ENCODE peak calls at places on chromosomes 6 and 20, in ten cellular contexts. I is vagina, L is endodermal cell, O is IMR-90, T is H1, S is upper lobe of right lung, Z is ovary, N is heart left ventricle, F is pancreas, Q is psoas muscle. M is an unnamed sample. For H3K4me1, the result is how much of the 10 kb centered on the place peaks cover.

GRCh38 chr20:53179749-53180148 is 207.6 kb downstream of the TSHZ2 start:
- DNase-seq in T (no peak), S (no peak), I (no peak), L (no peak), O (no peak), N (no peak), Q (no peak), Z (no peak), F (no peak), M (no peak)

GRCh38 chr20:60057123-60057865 is 99.1 kb downstream of the CDH26 start:
- DNase-seq in Q (peak), I (peak), O (peak), S (no peak), F (peak), L (peak), T (peak), N (peak), Z (peak), M (peak)

GRCh38 chr20:52859156-52859887 is 112.8 kb upstream of the TSHZ2 start:
- DNase-seq in S (no peak), Z (no peak), T (no peak), I (no peak), N (no peak), L (peak), Q (peak), O (no peak), F (peak), M (no peak)

GRCh38 chr20:19964289-19965263 is 52.6 kb upstream of the NAA20 start:
- DNase-seq in L (no peak), T (no peak), I (no peak), F (peak), O (peak), S (no peak), N (peak), Q (peak), Z (peak), M (peak)

GRCh38 chr6:155397172-155397705 is 58.4 kb downstream of the NOX3 start:
- DNase-seq in I (no peak), N (no peak), O (no peak), Z (no peak), L (no peak), T (no peak), Q (no peak), S (no peak), F (no peak), M (no peak)

GRCh38 chr6:76742919-76743318 is 670.5 kb upstream of the IMPG1 start:
- DNase-seq in T (no peak), O (no peak), F (no peak), N (no peak), S (no peak), Q (no peak), Z (no peak), I (no peak), L (no peak), M (no peak)

GRCh38 chr6:5634525-5634924 is 372.2 kb downstream of the NRN1 start:
- DNase-seq in L (no peak), Q (no peak), O (peak), N (no peak), I (no peak), Z (no peak), T (no peak), S (no peak), F (no peak), M (no peak)

GRCh38 chr20:5806457-5807263 is 56.5 kb downstream of the SHLD1 start:
- DNase-seq in Z (no peak), Q (no peak), N (no peak), O (no peak), L (peak), T (no peak), S (no peak), I (no peak), F (no peak), M (no peak)

GRCh38 chr20:24773751-24774201 is 175.3 kb upstream of the CST7 start:
- DNase-seq in Q (no peak), T (no peak), S (no peak), Z (no peak), N (no peak), O (peak), I (no peak), F (no peak), L (peak), M (peak)

GRCh38 chr20:24309596-24309995 is 159.8 kb upstream of the SYNDIG1 start:
- DNase-seq in N (no peak), S (no peak), F (no peak), L (no peak), Z (no peak), O (peak), I (no peak), T (no peak), Q (no peak), M (no peak)

GRCh38 chr6:167826230-167827061 is at the start of gene AFDN:
- DNase-seq in F (peak), T (no peak), Q (peak), N (peak), S (peak), Z (peak), I (no peak), O (peak), L (peak), M (peak)

GRCh38 chr6:35485402-35485877 is 11.4 kb downstream of the TEAD3 start:
- DNase-seq in Z (peak), F (no peak), S (peak), I (no peak), T (no peak), Q (no peak), O (no peak), N (no peak), L (peak), M (no peak)

GRCh38 chr6:35484921-35485392 is 11.9 kb downstream of the TEAD3 start:
- DNase-seq in N (no peak), T (no peak), Q (no peak), O (peak), I (no peak), L (peak), S (no peak), F (no peak), Z (no peak), M (no peak)

GRCh38 chr6:35483062-35483461 is 13.8 kb downstream of the TEAD3 start:
- DNase-seq in I (no peak), S (no peak), T (no peak), L (no peak), O (no peak), Z (no peak), F (no peak), Q (no peak), N (no peak), M (no peak)

GRCh38 chr6:35483892-35484645 is 12.8 kb downstream of the TEAD3 start:
- DNase-seq in L (no peak), Q (no peak), I (no peak), F (no peak), T (no peak), O (no peak), S (no peak), N (no peak), Z (no peak), M (no peak)

DNA sequence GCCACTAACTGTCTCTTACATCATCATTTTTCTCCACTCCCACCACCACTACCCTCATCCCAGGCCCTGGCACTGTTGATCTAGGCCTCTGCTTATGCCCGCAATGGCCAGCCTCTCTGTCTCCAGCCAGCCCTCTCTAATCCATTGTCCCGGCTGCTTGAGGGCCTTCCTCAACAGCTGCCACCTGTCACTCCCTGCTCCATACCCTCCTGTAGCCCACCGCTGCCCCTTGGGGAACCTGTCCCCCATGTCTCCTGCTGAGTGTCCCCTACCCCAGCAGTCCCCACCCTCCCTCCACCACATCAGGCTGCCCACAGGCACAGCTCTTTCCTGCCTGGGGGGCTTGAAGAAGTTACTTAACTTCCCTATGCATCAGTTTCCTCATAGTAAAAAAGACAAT is 13.4 kb downstream of the TEAD3 start:
- DNase-seq in O (no peak), I (no peak), T (no peak), Z (no peak), L (peak), F (no peak), Q (no peak), S (no peak), N (no peak), M (no peak)
- H3K27ac ChIP-seq in O (no peak), I (peak), T (no peak), Z (no peak), L (no peak), F (no peak), Q (no peak), S (no peak), N (no peak), M (peak)

GRCh38 chr6:107642348-107643347 is 152.7 kb downstream of the SOBP start:
- DNase-seq in Z (no peak), L (no peak), S (no peak), F (no peak), T (no peak), N (no peak), Q (no peak), O (no peak), I (no peak), M (no peak)
- H3K4me1 ChIP-seq in Z (under half), L (under half), S (under half), F (under half), T (under half), N (under half), Q (under half), O (under half), I (under half), M (under half)

GRCh38 chr6:16681260-16681873 is 79.9 kb downstream of the ATXN1 start:
- DNase-seq in L (no peak), O (peak), N (no peak), Z (no peak), T (no peak), I (no peak), S (no peak), F (no peak), Q (peak), M (no peak)

GRCh38 chr6:16684195-16684689 is 77.0 kb downstream of the ATXN1 start:
- DNase-seq in I (no peak), T (no peak), Z (no peak), S (peak), O (no peak), N (no peak), Q (no peak), F (no peak), L (no peak), M (no peak)

GRCh38 chr6:16687045-16687444 is 74.2 kb downstream of the ATXN1 start:
- DNase-seq in F (no peak), Q (no peak), T (no peak), N (no peak), S (no peak), Z (no peak), I (no peak), O (no peak), L (no peak), M (no peak)

GRCh38 chr6:16684896-16685554 is 76.2 kb downstream of the ATXN1 start:
- DNase-seq in I (no peak), S (no peak), F (no peak), N (no peak), O (peak), L (no peak), T (no peak), Q (no peak), Z (no peak), M (no peak)

GRCh38 chr6:16683524-16684194 is 77.6 kb downstream of the ATXN1 start:
- DNase-seq in S (no peak), F (peak), I (no peak), Z (no peak), O (peak), Q (peak), L (no peak), T (no peak), N (peak), M (peak)
- H3K27ac ChIP-seq in S (peak), F (no peak), I (peak), Z (no peak), O (no peak), Q (peak), L (no peak), T (no peak), N (no peak), M (peak)

DNA sequence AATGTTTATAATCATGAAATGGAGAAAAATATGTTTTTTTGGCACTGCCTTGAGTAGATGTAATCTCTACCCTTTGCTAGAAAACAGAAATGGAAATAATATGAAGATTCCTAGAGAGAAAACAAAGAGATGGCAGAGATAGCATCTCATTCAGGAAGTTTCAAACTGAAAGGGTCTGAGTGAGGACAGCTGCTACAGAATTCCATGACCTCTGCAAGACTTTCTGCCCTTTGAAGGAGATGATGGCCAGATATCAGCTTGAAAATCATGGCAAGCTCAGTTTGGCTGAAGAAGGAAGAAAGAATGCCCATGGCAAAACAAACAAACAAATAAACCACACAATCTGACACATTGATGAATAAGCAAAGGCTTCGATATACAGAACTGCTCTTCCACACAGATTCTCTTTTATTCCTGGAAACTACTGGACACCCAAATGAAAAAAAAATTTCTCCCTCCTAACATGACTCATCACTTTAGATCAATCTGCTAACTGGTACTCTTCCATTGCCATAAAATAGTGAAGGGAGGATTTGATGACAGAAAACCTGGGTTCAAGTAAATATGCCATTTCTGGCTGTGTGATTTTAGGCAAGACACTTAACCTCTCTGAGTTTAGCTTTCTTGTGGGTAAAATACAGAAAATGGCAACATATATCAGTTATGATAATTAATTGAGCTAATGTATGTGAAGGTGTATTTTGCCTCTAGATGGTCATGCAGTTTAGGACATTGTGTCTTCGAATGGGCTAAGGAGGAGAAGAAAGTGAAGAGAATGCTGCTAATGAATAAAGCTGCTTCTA is 105.9 kb upstream of the SPACA1 start:
- DNase-seq in T (no peak), F (no peak), I (no peak), O (no peak), Z (no peak), L (no peak), S (no peak), Q (no peak), N (no peak), M (no peak)
- H3K4me1 ChIP-seq in T (under half), F (under half), I (under half), O (under half), Z (under half), L (under half), S (under half), Q (under half), N (under half), M (under half)

GRCh38 chr6:31559958-31560696 is 12.0 kb upstream of the LTA start:
- DNase-seq in T (no peak), N (peak), L (no peak), F (no peak), Q (peak), S (peak), O (peak), Z (peak), I (no peak), M (peak)

GRCh38 chr6:31558318-31558625 is 10.9 kb downstream of the NFKBIL1 start:
- DNase-seq in O (no peak), T (no peak), L (no peak), Q (no peak), N (no peak), F (no peak), S (no peak), Z (no peak), I (no peak), M (no peak)

GRCh38 chr6:31558631-31559500 is 11.5 kb downstream of the NFKBIL1 start:
- DNase-seq in Z (no peak), I (no peak), S (peak), T (no peak), N (no peak), Q (peak), L (no peak), F (no peak), O (no peak), M (no peak)

GRCh38 chr6:31559606-31559957 is 12.2 kb downstream of the NFKBIL1 start:
- DNase-seq in L (no peak), T (no peak), S (no peak), Q (no peak), F (no peak), Z (no peak), N (no peak), O (no peak), I (no peak), M (no peak)

GRCh38 chr6:31560697-31561058 is 11.4 kb upstream of the LTA start:
- DNase-seq in N (no peak), L (no peak), F (no peak), O (no peak), S (no peak), Z (no peak), T (no peak), I (no peak), Q (no peak), M (no peak)
- H3K27ac ChIP-seq in N (peak), L (peak), F (no peak), O (no peak), S (peak), Z (no peak), T (no peak), I (peak), Q (peak), M (no peak)

DNA sequence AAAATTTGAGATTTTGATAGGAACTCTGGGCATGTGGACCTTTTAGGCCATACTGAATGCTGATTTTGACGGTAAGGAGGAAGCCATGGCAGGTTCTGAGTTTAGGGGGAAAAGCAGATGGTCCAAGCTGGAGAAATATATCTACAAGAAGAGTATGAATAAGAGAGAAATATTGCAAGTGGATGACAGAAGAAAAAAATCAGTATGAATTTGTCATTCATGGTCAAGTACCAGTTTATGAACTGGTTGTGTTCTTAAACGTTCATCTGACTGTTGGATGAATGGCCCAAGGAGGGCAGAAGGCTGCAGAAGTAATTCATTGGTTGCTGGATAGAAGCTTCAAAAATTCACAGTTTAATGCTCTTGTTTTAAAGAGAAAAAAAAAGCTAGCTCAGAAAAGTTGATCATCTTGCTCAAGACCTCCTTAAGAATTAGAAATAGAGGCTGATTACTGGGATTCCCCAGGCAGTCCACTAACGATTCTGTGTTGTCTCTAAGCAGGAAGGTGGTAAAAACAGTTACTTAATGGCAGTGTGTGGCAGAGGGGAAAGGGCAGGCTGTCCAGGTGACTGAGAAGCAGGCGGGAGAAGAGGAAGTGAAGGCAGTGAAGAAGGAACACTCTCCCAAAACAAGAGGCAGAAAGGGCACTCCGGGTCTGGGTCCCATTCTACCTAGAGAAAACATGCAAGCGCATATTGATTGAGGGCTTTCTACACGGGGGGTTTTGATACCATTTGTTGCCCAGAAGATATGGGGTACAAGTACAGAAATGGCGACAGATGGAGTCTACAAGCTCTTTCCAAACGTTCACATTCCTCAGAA is 2.0 kb upstream of the DUSP22 start:
- DNase-seq in F (no peak), N (no peak), Z (no peak), S (no peak), I (no peak), L (no peak), Q (no peak), O (no peak), T (no peak), M (no peak)
- H3K4me1 ChIP-seq in F (under half), N (under half), Z (under half), S (under half), I (under half), L (under half), Q (under half), O (under half), T (under half), M (under half)

GRCh38 chr6:10382728-10383127 is 32.1 kb downstream of the TFAP2A start:
- DNase-seq in I (no peak), L (no peak), Q (no peak), T (no peak), N (no peak), S (no peak), Z (no peak), O (no peak), F (no peak), M (no peak)

GRCh38 chr6:10384064-10384317 is 30.9 kb downstream of the TFAP2A start:
- DNase-seq in L (no peak), F (no peak), Q (no peak), T (no peak), S (no peak), O (no peak), Z (no peak), I (no peak), N (no peak), M (no peak)

GRCh38 chr6:10382322-10382721 is 32.6 kb downstream of the TFAP2A start:
- DNase-seq in S (no peak), O (no peak), Q (no peak), Z (no peak), N (no peak), T (no peak), L (no peak), I (no peak), F (no peak), M (no peak)

GRCh38 chr6:10384333-10384718 is 30.5 kb downstream of the TFAP2A start:
- DNase-seq in T (no peak), L (no peak), S (no peak), N (no peak), Q (no peak), Z (no peak), F (no peak), O (no peak), I (no peak), M (no peak)

DNA sequence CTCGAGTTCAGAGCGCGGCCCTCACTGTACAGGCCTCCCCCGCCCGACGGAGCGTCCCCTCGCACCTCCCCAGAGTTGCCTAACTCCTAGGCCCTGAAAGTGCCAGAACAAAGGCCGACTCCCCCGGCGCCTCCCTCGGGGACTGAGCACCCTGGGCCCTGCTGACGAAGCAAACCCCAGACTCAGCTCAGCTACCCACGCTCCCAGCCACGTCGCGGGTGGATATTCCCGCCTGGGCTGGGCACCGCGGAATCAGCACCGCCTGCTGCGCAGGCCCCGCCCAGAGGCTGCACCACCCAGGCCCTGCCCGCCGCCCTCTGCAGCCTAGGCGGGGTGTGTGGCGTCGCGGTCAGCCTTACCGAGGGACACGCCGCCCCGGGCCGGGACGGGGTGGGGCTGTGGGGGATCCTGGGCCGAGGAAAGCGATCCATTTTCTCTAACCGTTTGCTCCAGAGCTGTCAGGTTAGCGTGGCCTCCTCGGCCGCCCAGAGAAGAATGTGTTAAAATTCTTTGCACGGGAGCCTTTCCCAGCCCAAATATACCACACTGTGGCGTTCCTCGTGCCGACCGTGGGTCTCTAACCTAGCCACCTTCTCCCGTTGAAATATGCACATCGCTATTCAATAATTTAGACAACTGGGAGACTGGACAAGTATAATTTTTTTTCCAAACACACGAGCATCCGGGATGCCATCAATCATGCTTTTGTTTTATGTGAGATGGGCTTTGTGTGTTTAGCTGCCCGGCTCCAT is 31.4 kb downstream of the TFAP2A start:
- DNase-seq in O (no peak), N (no peak), I (no peak), F (no peak), Q (peak), T (no peak), L (peak), S (no peak), Z (no peak), M (no peak)
- H3K27ac ChIP-seq in O (no peak), N (no peak), I (peak), F (no peak), Q (no peak), T (no peak), L (peak), S (no peak), Z (no peak), M (no peak)

M was measured in tibial artery.